ENCODE peak calls at places on chromosomes 11 and 22, in four cellular contexts. One of them, this sample, is unnamed.

GRCh38 chr11:134757633-134758032 is 345.6 kb upstream of the B3GAT1 start:
- DNase-seq in H1: no peak
- DNase-seq in HepG2: no peak
- DNase-seq in SK-N-SH: no peak
- DNase-seq in this sample: no peak

GRCh38 chr11:65288706-65289536 is 25.7 kb upstream of the CDC42EP2 start:
- DNase-seq in H1: no peak
- DNase-seq in SK-N-SH: peak
- DNase-seq in HepG2: no peak
- DNase-seq in this sample: no peak

GRCh38 chr11:114183041-114183511 is 113.1 kb upstream of the NNMT start:
- DNase-seq in H1: no peak
- DNase-seq in HepG2: no peak
- DNase-seq in SK-N-SH: no peak
- DNase-seq in this sample: no peak

GRCh38 chr22:32411388-32411787 is 659 bp downstream of the RTCB start:
- DNase-seq in HepG2: peak
- DNase-seq in SK-N-SH: peak
- DNase-seq in H1: no peak
- DNase-seq in this sample: no peak

GRCh38 chr11:10480026-10480425 is 25.0 kb downstream of the AMPD3 start:
- DNase-seq in H1: no peak
- DNase-seq in SK-N-SH: no peak
- DNase-seq in HepG2: no peak
- DNase-seq in this sample: no peak

GRCh38 chr11:8948901-8949300 is 6.1 kb upstream of the ASCL3 start:
- DNase-seq in HepG2: no peak
- DNase-seq in H1: no peak
- DNase-seq in SK-N-SH: no peak
- DNase-seq in this sample: no peak

GRCh38 chr22:20959578-20960461 is 7.2 kb upstream of the AIFM3 start:
- DNase-seq in SK-N-SH: no peak
- DNase-seq in HepG2: no peak
- DNase-seq in H1: no peak
- DNase-seq in this sample: no peak

GRCh38 chr22:19730141-19730661 is 6.9 kb downstream of the GP1BB start:
- DNase-seq in H1: no peak
- DNase-seq in SK-N-SH: no peak
- DNase-seq in HepG2: no peak
- DNase-seq in this sample: no peak

GRCh38 chr11:73950869-73951710 is at the start of gene DNAJB13:
- DNase-seq in H1: no peak
- DNase-seq in SK-N-SH: peak
- DNase-seq in HepG2: peak
- DNase-seq in this sample: peak

GRCh38 chr11:124075841-124076571 is 34.9 kb upstream of the OR10G7 start:
- DNase-seq in H1: no peak
- DNase-seq in SK-N-SH: peak
- DNase-seq in HepG2: no peak
- DNase-seq in this sample: no peak

GRCh38 chr11:93051181-93051580 is 81.7 kb downstream of the MTNR1B start:
- DNase-seq in SK-N-SH: no peak
- DNase-seq in H1: no peak
- DNase-seq in HepG2: no peak
- DNase-seq in this sample: no peak
- TF ChIP-seq TCF12 in SK-N-SH: peak
- TF ChIP-seq TCF12 in H1: no peak
- TF ChIP-seq TCF12 in HepG2: no peak
- TF ChIP-seq TCF12 in this sample: no peak

GRCh38 chr11:200224-201003 is 6.8 kb downstream of the BET1L start:
- DNase-seq in H1: no peak
- DNase-seq in SK-N-SH: no peak
- DNase-seq in HepG2: no peak
- DNase-seq in this sample: no peak
- TF ChIP-seq TCF12 in H1: no peak
- TF ChIP-seq TCF12 in SK-N-SH: no peak
- TF ChIP-seq TCF12 in HepG2: no peak
- TF ChIP-seq TCF12 in this sample: no peak

GRCh38 chr11:70421123-70421522 is 22.8 kb downstream of the CTTN start:
- DNase-seq in HepG2: no peak
- DNase-seq in SK-N-SH: no peak
- DNase-seq in H1: no peak
- DNase-seq in this sample: no peak

GRCh38 chr11:70424765-70425164 is 26.4 kb downstream of the CTTN start:
- DNase-seq in SK-N-SH: no peak
- DNase-seq in HepG2: no peak
- DNase-seq in H1: no peak
- DNase-seq in this sample: peak

GRCh38 chr11:70420496-70420895 is 22.2 kb downstream of the CTTN start:
- DNase-seq in H1: no peak
- DNase-seq in SK-N-SH: no peak
- DNase-seq in HepG2: no peak
- DNase-seq in this sample: no peak

GRCh38 chr11:70422692-70423522 is 24.6 kb downstream of the CTTN start:
- DNase-seq in SK-N-SH: no peak
- DNase-seq in HepG2: no peak
- DNase-seq in H1: no peak
- DNase-seq in this sample: no peak

GRCh38 chr11:70423523-70424505 is 25.5 kb downstream of the CTTN start:
- DNase-seq in HepG2: peak
- DNase-seq in H1: no peak
- DNase-seq in SK-N-SH: no peak
- DNase-seq in this sample: peak
- TF ChIP-seq TCF12 in HepG2: no peak
- TF ChIP-seq TCF12 in H1: no peak
- TF ChIP-seq TCF12 in SK-N-SH: no peak
- TF ChIP-seq TCF12 in this sample: peak

GRCh38 chr11:130737041-130737830 is 179.0 kb downstream of the SNX19 start:
- DNase-seq in H1: no peak
- DNase-seq in SK-N-SH: no peak
- DNase-seq in HepG2: no peak
- DNase-seq in this sample: no peak
- TF ChIP-seq TCF12 in H1: no peak
- TF ChIP-seq TCF12 in SK-N-SH: no peak
- TF ChIP-seq TCF12 in HepG2: no peak
- TF ChIP-seq TCF12 in this sample: no peak